ENCODE peak calls at places on chromosomes 12 and 14, in seven cellular contexts. U is GM23338, R is fibroblast of lung, D is IMR-90, K is DND-41, I is H1, Z is neural progenitor cell. M is an unnamed sample. For H4K20me1 and H3K4me1, the result is how much of the 10 kb centered on the place peaks cover.

GRCh38 chr12:93318720-93319522 is 58.8 kb upstream of the NUDT4 start:
- DNase-seq in U (no peak), R (no peak), D (no peak), K (no peak), I (no peak), Z (peak), M (no peak)

GRCh38 chr12:93567174-93567573 is 5.3 kb upstream of the SOCS2 start:
- DNase-seq in U (no peak), R (peak), D (no peak), K (no peak), I (no peak), Z (no peak), M (no peak)

GRCh38 chr12:44717612-44718011 is 158.5 kb downstream of the NELL2 start:
- DNase-seq in U (no peak), R (no peak), D (no peak), K (no peak), I (no peak), Z (peak), M (no peak)

GRCh38 chr14:34479694-34480093 is 17.7 kb upstream of the SPTSSA start:
- DNase-seq in U (no peak), R (no peak), D (no peak), K (no peak), I (no peak), Z (no peak), M (no peak)

GRCh38 chr12:28378749-28379148 is 188.5 kb downstream of the CCDC91 start:
- DNase-seq in U (no peak), R (peak), D (peak), K (no peak), I (no peak), Z (no peak), M (peak)

GRCh38 chr14:65249471-65250161 is 147.3 kb upstream of the MAX start:
- DNase-seq in U (no peak), R (no peak), D (no peak), K (no peak), I (no peak), Z (no peak), M (no peak)

GRCh38 chr12:131473721-131474709 is 236.9 kb upstream of the SFSWAP start:
- DNase-seq in U (peak), R (no peak), D (no peak), K (no peak), I (peak), Z (no peak), M (no peak)

GRCh38 chr14:21308479-21309237 is 28.8 kb downstream of the RPGRIP1 start:
- DNase-seq in U (peak), R (peak), D (peak), K (peak), I (peak), Z (peak), M (peak)

GRCh38 chr12:115251727-115252126 is 567.8 kb upstream of the TBX3 start:
- DNase-seq in U (peak), R (peak), D (no peak), K (no peak), I (no peak), Z (no peak), M (no peak)

GRCh38 chr12:48917857-48918537 is 7.3 kb downstream of the FKBP11 start:
- DNase-seq in U (no peak), R (no peak), D (no peak), K (peak), I (no peak), Z (no peak), M (peak)

GRCh38 chr14:96095581-96096476 is 56.7 kb downstream of the C14orf132 start:
- DNase-seq in U (peak), R (peak), D (peak), K (no peak), I (no peak), Z (peak), M (no peak)

GRCh38 chr14:71855399-71856036 is 76.7 kb upstream of the RGS6 start:
- DNase-seq in U (peak), R (peak), D (peak), K (peak), I (peak), Z (peak), M (peak)
- TF ChIP-seq CTCF in U (peak), R (peak), D (peak), K (peak), I (peak), Z (peak), M (peak)

GRCh38 chr14:73749706-73750105 is 35.5 kb upstream of the PNMA1 start:
- DNase-seq in U (no peak), R (no peak), D (no peak), K (no peak), I (no peak), Z (no peak), M (no peak)

GRCh38 chr14:73747386-73748211 is 33.4 kb upstream of the PNMA1 start:
- DNase-seq in U (no peak), R (no peak), D (no peak), K (no peak), I (no peak), Z (no peak), M (no peak)

GRCh38 chr14:73750161-73750901 is 36.1 kb upstream of the PNMA1 start:
- DNase-seq in U (no peak), R (no peak), D (no peak), K (no peak), I (no peak), Z (no peak), M (no peak)

GRCh38 chr14:73746540-73747385 is 32.6 kb upstream of the PNMA1 start:
- DNase-seq in U (no peak), R (no peak), D (no peak), K (no peak), I (no peak), Z (peak), M (no peak)

DNA sequence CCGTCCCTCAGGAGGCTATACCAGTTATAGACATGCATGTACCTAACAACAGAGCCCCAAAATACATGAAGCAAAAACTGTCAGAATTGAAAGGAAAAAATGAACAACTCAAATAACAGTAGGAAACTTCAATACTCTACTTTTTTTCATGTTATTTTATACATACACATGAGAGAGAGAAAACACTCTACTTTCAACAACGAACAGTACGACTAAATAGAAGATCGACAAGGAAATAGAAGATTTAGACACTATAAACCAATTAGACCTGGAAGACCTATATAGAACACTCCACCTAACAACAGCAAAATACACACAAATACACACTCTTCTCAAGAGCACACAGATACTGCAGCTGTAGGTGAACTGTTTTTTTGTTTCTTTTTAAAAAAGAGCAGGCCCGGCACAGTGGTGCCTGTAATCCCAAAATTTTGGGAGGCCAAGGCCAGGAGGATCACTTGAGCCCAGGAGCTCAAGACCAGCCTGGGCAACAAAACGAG is 34.7 kb upstream of the PNMA1 start:
- DNase-seq in U (no peak), R (no peak), D (no peak), K (no peak), I (no peak), Z (no peak), M (no peak)
- H4K20me1 ChIP-seq in U (under half), R (under half), D (half or more), K (half or more), I (under half), Z (under half), M (under half)

GRCh38 chr12:122920687-122921086 is 24.8 kb upstream of the VPS37B start:
- DNase-seq in U (no peak), R (no peak), D (no peak), K (no peak), I (no peak), Z (no peak), M (no peak)
- H3K4me1 ChIP-seq in U (under half), R (under half), D (under half), K (under half), I (under half), Z (under half), M (under half)

GRCh38 chr14:80239631-80240030 is 28.3 kb upstream of the DIO2 start:
- DNase-seq in U (no peak), R (peak), D (no peak), K (no peak), I (no peak), Z (no peak), M (no peak)

GRCh38 chr14:80231732-80232131 is 20.4 kb upstream of the DIO2 start:
- DNase-seq in U (no peak), R (no peak), D (no peak), K (no peak), I (no peak), Z (no peak), M (no peak)

GRCh38 chr14:80233489-80233888 is 22.2 kb upstream of the DIO2 start:
- DNase-seq in U (no peak), R (no peak), D (no peak), K (no peak), I (no peak), Z (no peak), M (no peak)

GRCh38 chr14:80237142-80237541 is 25.8 kb upstream of the DIO2 start:
- DNase-seq in U (no peak), R (no peak), D (no peak), K (no peak), I (no peak), Z (no peak), M (no peak)
- TF ChIP-seq CTCF in U (no peak), R (no peak), D (no peak), K (no peak), I (no peak), Z (no peak), M (no peak)

DNA sequence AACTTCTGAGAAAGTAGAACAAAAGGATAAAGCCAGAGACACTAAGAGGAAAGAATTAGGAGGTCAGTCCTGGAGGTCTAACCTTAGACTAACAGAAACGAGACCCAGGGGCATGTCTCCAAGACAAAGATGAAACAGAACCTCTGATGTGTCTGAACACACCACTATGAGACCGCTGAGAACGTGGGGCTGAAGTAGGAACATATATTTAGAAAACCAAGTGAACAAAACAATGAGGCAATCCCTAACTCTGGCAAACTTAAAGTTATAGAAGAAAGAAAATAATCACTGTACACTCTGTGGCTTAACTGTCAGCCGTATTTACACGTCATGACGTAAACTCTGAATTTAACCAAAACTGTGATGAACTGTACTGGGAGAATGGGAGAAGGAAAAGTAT is 17.9 kb downstream of the KCTD10 start:
- DNase-seq in U (no peak), R (peak), D (peak), K (no peak), I (no peak), Z (no peak), M (no peak)
- H4K20me1 ChIP-seq in U (under half), R (under half), D (under half), K (under half), I (under half), Z (half or more), M (under half)

GRCh38 chr12:122895757-122896636 is at the start of gene VPS37B:
- DNase-seq in U (peak), R (peak), D (peak), K (peak), I (peak), Z (peak), M (peak)
- H3K4me1 ChIP-seq in U (under half), R (under half), D (under half), K (half or more), I (under half), Z (under half), M (under half)

M was measured in MM.1S.